ENCODE peak calls at places on chromosomes 1 and 21, in four cellular contexts. C, H, J and I are unnamed samples.
A peak's percentile ranks its signal among the peaks of the same experiment; 100 is the strongest.

GRCh38 chr1:172990598-172991215 is 60.0 kb downstream of the TNFSF18 start:
- DNase-seq in J (no peak), H (no peak), C (no peak), I (no peak)

GRCh38 chr1:163442940-163443339 is 121.2 kb downstream of the NUF2 start:
- DNase-seq in J (no peak), H (no peak), C (no peak), I (no peak)

GRCh38 chr1:226406401-226406881 is 1.5 kb downstream of the PARP1 start:
- DNase-seq in C (no peak), J (no peak), H (no peak), I (no peak)

GRCh38 chr1:199742547-199742946 is 285.0 kb upstream of the NR5A2 start:
- DNase-seq in H (no peak), J (no peak), C (no peak), I (no peak)

GRCh38 chr21:41220208-41220733 is 52.3 kb downstream of the BACE2 start:
- DNase-seq in H (no peak), J (no peak), C (no peak), I (no peak)

GRCh38 chr1:157288006-157288405 is 149.8 kb upstream of the ETV3 start:
- DNase-seq in H (no peak), C (no peak), J (no peak), I (peak; percentile 4)

GRCh38 chr1:229980009-229980408 is 87.0 kb upstream of the GALNT2 start:
- DNase-seq in J (no peak), H (no peak), C (no peak), I (no peak)

GRCh38 chr1:147619741-147620140 is 50.6 kb downstream of the ACP6 start:
- DNase-seq in H (no peak), C (no peak), J (no peak), I (no peak)

GRCh38 chr1:25140073-25140797 is 92.1 kb downstream of the SYF2 start:
- DNase-seq in C (no peak), H (no peak), J (no peak), I (peak; percentile 44)

GRCh38 chr1:222310830-222311229 is 237.1 kb downstream of the HHIPL2 start:
- DNase-seq in C (no peak), J (no peak), H (no peak), I (no peak)

GRCh38 chr1:156995412-156995811 is 50.1 kb downstream of the ARHGEF11 start:
- DNase-seq in J (no peak), C (no peak), H (no peak), I (no peak)

GRCh38 chr1:232322162-232322734 is 307.7 kb downstream of the SIPA1L2 start:
- DNase-seq in J (no peak), C (no peak), H (no peak), I (no peak)

GRCh38 chr1:24321150-24321549 is 2.0 kb downstream of the GRHL3 start:
- DNase-seq in H (no peak), C (no peak), J (peak; percentile 62), I (no peak)

GRCh38 chr1:190175320-190175719 is 302.3 kb downstream of the BRINP3 start:
- DNase-seq in J (no peak), C (no peak), H (no peak), I (no peak)

GRCh38 chr21:17726047-17726446 is 93.1 kb downstream of the C21orf91 start:
- DNase-seq in J (peak; percentile 30), H (no peak), C (no peak), I (no peak)

GRCh38 chr1:206933333-206933945 is 11.7 kb upstream of the FCMR start:
- DNase-seq in H (peak; percentile 81), J (peak; percentile 58), C (peak; percentile 85), I (peak; percentile 86)

GRCh38 chr1:170530972-170531757 is 801 bp upstream of the GORAB start:
- DNase-seq in J (peak; percentile 1), C (peak; percentile 8), H (no peak), I (no peak)

GRCh38 chr1:81574365-81574764 is 226.4 kb upstream of the ADGRL2 start:
- DNase-seq in J (no peak), H (no peak), C (no peak), I (no peak)

GRCh38 chr1:158564608-158565007 is 5.8 kb downstream of the OR6P1 start:
- DNase-seq in H (no peak), C (no peak), J (no peak), I (no peak)

GRCh38 chr1:220876511-220877347 is 2.5 kb upstream of the HLX start:
- DNase-seq in H (no peak), J (peak; percentile 2), C (peak; percentile 70), I (no peak)

GRCh38 chr1:230421485-230421884 is 4.6 kb downstream of the PGBD5 start:
- DNase-seq in H (no peak), J (no peak), C (no peak), I (no peak)

GRCh38 chr1:146051452-146051852 is 29.9 kb upstream of the HJV start:
- DNase-seq in C (no peak), J (no peak), H (no peak), I (no peak)

DNA sequence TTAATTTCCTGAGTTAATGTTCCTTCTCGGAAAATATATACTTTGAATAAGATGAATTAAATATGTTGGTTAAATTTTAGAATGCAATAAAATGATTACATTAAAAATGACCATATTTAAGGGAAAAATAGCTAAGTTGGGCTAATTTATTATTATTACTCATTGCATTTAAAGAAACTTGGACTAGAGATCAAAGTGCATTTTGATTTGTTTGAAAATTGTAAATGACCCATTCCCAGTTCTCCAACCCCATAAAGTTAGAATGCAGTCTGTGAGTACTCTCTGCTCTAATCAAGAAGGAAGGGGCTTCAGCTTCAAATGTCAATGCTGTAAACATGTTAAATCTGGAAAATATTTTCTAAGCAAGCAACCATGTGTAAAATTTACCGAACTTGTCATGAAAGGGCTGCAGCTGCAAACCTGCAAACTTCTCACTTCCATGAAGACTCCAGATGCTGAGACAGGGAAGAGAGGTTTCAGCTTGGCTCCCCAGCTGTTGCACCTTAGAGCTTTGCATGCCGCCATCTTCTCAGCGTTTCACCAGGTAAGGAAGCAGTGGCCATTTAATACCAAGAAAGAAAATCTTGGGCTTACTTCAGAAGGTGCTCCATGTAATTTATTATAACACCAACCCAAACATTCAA is 232.6 kb downstream of the TTLL7 start:
- DNase-seq in H (no peak), C (no peak), J (no peak), I (no peak)
- TF ChIP-seq TEAD4 in H (no peak), C (no peak), J (no peak), I (no peak)

GRCh38 chr1:94244816-94245215 is 7.4 kb upstream of the ARHGAP29 start:
- DNase-seq in H (no peak), C (no peak), J (no peak), I (no peak)
- TF ChIP-seq TEAD4 in H (no peak), C (no peak), J (no peak), I (no peak)

GRCh38 chr1:181043025-181043880 is 9.5 kb downstream of the MR1 start:
- DNase-seq in J (no peak), H (no peak), C (no peak), I (no peak)

GRCh38 chr1:181033799-181034391 is at the start of gene MR1:
- DNase-seq in H (peak; percentile 87), J (peak; percentile 42), C (no peak), I (no peak)

GRCh38 chr1:181036107-181036843 is 2.5 kb downstream of the MR1 start:
- DNase-seq in C (no peak), J (no peak), H (no peak), I (no peak)

GRCh38 chr1:181040284-181040865 is 6.6 kb downstream of the MR1 start:
- DNase-seq in C (no peak), J (no peak), H (no peak), I (no peak)

GRCh38 chr1:181038399-181038873 is 4.7 kb downstream of the MR1 start:
- DNase-seq in C (peak; percentile 80), J (peak; percentile 75), H (peak; percentile 80), I (peak; percentile 69)
- TF ChIP-seq TEAD4 in C (no peak), J (no peak), H (no peak), I (no peak)

DNA sequence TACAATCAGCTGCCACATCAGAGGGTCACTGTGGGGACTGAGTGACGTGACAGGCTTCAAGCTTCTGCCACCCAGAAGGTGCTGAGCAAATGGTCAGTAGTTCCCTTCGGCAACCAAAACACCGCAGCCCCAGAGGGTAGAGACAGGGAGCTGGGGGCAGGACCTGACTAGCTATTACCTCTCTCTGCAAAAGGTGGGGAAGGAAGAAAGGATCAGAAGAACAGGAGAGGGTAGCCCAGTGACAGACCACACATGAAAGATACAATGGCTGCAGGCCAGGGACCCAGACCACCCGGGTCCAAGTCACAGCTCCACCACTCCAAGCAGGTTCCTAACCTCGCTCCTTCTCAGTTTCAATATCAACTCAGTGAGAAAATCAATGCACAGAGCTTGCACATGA is 377.1 kb downstream of the NPHP4 start:
- DNase-seq in J (no peak), H (no peak), C (no peak), I (no peak)
- TF ChIP-seq TEAD4 in J (no peak), H (no peak), C (no peak), I (no peak)

DNA sequence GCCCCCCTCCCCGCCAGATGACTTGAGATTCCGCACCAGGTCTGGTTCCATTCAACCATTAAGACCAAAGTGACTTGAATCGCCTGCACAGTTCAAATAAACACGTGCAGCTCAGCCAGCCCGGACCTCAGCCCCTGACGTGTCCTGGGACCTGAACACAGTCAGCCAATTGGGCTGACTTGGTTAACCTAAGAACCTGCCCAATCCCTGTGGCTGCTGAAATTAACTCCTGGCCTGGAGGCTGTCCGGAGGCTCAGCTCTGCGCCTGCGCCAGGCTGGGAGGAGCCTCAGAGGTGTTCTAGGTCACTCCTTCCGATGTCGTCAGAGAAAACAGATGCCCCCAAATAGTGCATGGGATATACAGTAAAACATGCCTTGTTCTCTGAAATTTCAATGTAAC is 73.4 kb downstream of the SCCPDH start:
- DNase-seq in C (no peak), J (no peak), H (peak; percentile 51), I (no peak)
- TF ChIP-seq TEAD4 in C (no peak), J (no peak), H (no peak), I (no peak)